ENCODE peak calls at places on chromosome 15, in ten cellular contexts. P is aorta, W is ovary, Y is tibial artery, L is astrocyte, A is fibroblast of mammary gland, T is dorsolateral prefrontal cortex, K is left lung, S is neural progenitor cell, F is brain microvascular endothelial cell. M is an unnamed sample.

GRCh38 chr15:99347609-99348008 is 96.3 kb downstream of the LRRC28 start:
- DNase-seq in P (no peak), W (no peak), Y (no peak), L (no peak), A (peak), T (no peak), K (no peak), S (no peak), F (no peak), M (no peak)

GRCh38 chr15:91307561-91307960 is 207.5 kb downstream of the SV2B start:
- DNase-seq in P (no peak), W (no peak), Y (no peak), L (no peak), A (no peak), T (no peak), K (no peak), S (no peak), F (no peak), M (no peak)

GRCh38 chr15:86231864-86232801 is 152.5 kb downstream of the AGBL1 start:
- DNase-seq in P (no peak), W (no peak), Y (no peak), L (peak), A (peak), T (peak), K (no peak), S (peak), F (peak), M (no peak)

GRCh38 chr15:31082771-31083393 is 18.6 kb downstream of the TRPM1 start:
- DNase-seq in P (no peak), W (no peak), Y (no peak), L (no peak), A (no peak), T (no peak), K (no peak), S (no peak), F (no peak), M (no peak)

GRCh38 chr15:67880651-67881182 is 40.9 kb upstream of the RNU6-1 start:
- DNase-seq in P (no peak), W (no peak), Y (no peak), L (peak), A (peak), T (no peak), K (peak), S (no peak), F (no peak), M (no peak)

GRCh38 chr15:85708402-85708932 is 86.3 kb downstream of the KLHL25 start:
- DNase-seq in P (no peak), W (no peak), Y (no peak), L (peak), A (peak), T (no peak), K (no peak), S (no peak), F (no peak), M (no peak)

GRCh38 chr15:39830166-39830565 is 47.5 kb upstream of the FSIP1 start:
- DNase-seq in P (no peak), W (no peak), Y (no peak), L (no peak), A (no peak), T (no peak), K (no peak), S (no peak), F (no peak), M (no peak)

GRCh38 chr15:76979331-76979925 is 15.5 kb upstream of the PSTPIP1 start:
- DNase-seq in P (peak), W (no peak), Y (no peak), L (no peak), A (no peak), T (no peak), K (no peak), S (no peak), F (peak), M (no peak)

GRCh38 chr15:88004379-88004778 is 252.2 kb downstream of the NTRK3 start:
- DNase-seq in P (no peak), W (no peak), Y (no peak), L (no peak), A (no peak), T (no peak), K (no peak), S (no peak), F (no peak), M (no peak)

GRCh38 chr15:94910166-94910565 is 678.8 kb downstream of the MCTP2 start:
- DNase-seq in P (no peak), W (no peak), Y (no peak), L (no peak), A (no peak), T (no peak), K (no peak), S (no peak), F (peak), M (no peak)

DNA sequence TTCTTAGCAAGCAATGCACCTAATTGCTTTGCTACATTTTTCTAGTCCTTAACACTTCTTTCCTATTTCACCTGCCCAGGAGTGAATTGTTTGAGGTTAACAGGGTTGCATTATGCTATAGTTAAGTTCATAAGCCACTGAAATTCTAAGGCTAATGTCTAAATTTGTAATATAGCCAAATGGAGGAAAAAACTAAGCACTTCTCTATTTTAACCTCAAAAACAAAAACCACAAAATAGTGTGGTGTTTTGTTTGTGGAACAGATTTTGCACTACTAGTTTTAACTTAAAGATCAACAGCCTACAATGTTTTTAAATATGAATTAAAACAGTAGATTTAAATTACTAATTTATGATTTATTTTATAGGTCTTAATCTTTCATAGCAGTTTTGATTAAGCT is 5.5 kb downstream of the ATOSA start:
- DNase-seq in P (no peak), W (no peak), Y (no peak), L (no peak), A (no peak), T (no peak), K (no peak), S (no peak), F (no peak), M (no peak)
- H3K4me3 ChIP-seq in P (no peak), W (no peak), Y (no peak), L (no peak), A (no peak), T (no peak), K (no peak), S (no peak), F (no peak), M (no peak)

DNA sequence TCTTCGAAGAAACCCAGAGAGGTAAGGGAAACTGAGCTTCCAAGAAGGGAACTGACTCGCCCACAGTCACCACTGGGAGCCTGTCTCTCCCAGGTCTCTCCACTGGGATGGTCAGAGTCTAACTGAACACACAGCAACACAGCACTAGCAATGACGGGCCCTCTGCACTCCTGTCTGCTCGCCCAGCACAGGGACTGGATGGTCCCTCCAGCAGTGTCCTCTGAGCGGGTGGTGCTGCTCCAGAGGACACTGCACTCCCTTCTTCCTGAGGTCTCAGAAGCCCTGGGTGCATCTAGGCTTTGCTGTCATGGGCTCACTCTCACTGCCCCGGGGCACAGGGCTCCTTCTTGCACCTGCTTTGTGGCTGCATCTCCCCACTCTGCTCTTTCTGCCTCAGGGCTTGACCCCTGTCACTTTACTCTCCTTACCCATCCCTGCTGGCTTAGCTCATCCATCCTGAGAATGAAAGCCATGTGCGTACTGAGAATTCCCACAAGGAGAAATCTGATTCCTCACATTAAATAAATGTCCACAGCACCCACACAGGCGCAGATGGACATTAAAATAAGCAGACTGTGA is 356.6 kb downstream of the GABRG3 start:
- DNase-seq in P (no peak), W (no peak), Y (no peak), L (no peak), A (no peak), T (no peak), K (no peak), S (no peak), F (no peak), M (no peak)
- H3K4me3 ChIP-seq in P (no peak), W (no peak), Y (no peak), L (no peak), A (no peak), T (no peak), K (no peak), S (no peak), F (no peak), M (no peak)

GRCh38 chr15:74377831-74378766 is 10.7 kb upstream of the CYP11A1 start:
- DNase-seq in P (no peak), W (no peak), Y (no peak), L (no peak), A (no peak), T (no peak), K (no peak), S (no peak), F (no peak), M (no peak)
- H3K4me3 ChIP-seq in P (no peak), W (no peak), Y (no peak), L (no peak), A (no peak), T (no peak), K (no peak), S (no peak), F (no peak), M (no peak)

GRCh38 chr15:60740787-60741354 is 261.9 kb upstream of the ICE2 start:
- DNase-seq in P (no peak), W (no peak), Y (no peak), L (peak), A (peak), T (no peak), K (no peak), S (no peak), F (no peak), M (no peak)

GRCh38 chr15:60740231-60740630 is 261.3 kb upstream of the ICE2 start:
- DNase-seq in P (no peak), W (no peak), Y (no peak), L (no peak), A (no peak), T (no peak), K (no peak), S (no peak), F (no peak), M (no peak)

GRCh38 chr15:60744826-60745225 is 265.9 kb upstream of the ICE2 start:
- DNase-seq in P (peak), W (no peak), Y (no peak), L (no peak), A (no peak), T (peak), K (no peak), S (no peak), F (no peak), M (no peak)

DNA sequence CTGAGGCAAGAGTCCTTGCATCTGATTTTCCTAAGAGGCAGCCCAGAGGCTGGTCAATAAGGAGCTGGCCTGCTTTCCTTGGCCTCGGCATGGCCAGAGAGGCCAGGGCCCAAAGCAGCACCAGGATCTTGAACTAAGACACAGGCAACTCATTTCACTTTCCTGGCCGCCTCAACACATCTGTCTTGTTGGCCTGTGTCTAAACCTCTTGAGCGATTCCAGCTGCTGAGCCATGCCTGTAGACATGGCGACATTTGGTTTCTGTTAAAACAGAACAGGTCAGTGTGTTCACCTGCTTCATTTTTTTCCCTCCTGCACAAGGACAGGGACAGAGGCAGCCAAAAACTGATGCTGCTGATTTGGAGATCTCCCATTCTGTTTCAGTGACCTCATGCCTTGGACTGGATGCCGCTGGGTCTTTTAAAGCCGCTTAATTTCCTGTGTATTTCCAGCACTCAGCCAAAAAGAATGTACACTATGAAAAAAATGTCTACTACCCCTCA is 266.6 kb upstream of the ICE2 start:
- DNase-seq in P (peak), W (peak), Y (peak), L (no peak), A (peak), T (no peak), K (no peak), S (no peak), F (peak), M (no peak)
- H3K4me3 ChIP-seq in P (no peak), W (no peak), Y (no peak), L (no peak), A (no peak), T (no peak), K (no peak), S (no peak), F (no peak), M (no peak)

GRCh38 chr15:36883705-36884355 is 216.5 kb downstream of the MEIS2 start:
- DNase-seq in P (peak), W (peak), Y (peak), L (peak), A (peak), T (peak), K (peak), S (peak), F (peak), M (no peak)
- H3K4me3 ChIP-seq in P (peak), W (peak), Y (peak), L (peak), A (peak), T (peak), K (no peak), S (peak), F (no peak), M (peak)

DNA sequence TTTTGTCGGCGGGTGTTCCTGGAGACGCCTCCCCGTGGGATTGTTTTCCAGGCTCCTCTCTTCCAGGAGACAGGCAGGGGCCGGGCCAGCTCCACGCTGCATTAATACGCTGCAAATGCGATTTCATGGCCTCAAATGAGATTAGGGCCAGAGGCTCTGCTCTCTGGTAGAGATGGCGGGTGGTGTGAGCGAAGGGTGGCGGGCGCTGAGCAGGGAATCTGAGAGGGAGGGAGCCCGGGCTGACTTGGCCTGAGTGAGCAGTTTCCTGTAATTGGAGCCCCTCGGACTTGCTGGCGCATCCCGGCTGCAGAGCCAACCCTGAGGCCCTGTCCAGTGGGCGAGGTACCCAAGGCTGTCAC is 7.4 kb upstream of the CCDC33 start:
- DNase-seq in P (no peak), W (no peak), Y (no peak), L (peak), A (no peak), T (no peak), K (no peak), S (peak), F (no peak), M (no peak)
- H3K4me3 ChIP-seq in P (no peak), W (no peak), Y (no peak), L (no peak), A (no peak), T (no peak), K (no peak), S (no peak), F (no peak), M (no peak)

DNA sequence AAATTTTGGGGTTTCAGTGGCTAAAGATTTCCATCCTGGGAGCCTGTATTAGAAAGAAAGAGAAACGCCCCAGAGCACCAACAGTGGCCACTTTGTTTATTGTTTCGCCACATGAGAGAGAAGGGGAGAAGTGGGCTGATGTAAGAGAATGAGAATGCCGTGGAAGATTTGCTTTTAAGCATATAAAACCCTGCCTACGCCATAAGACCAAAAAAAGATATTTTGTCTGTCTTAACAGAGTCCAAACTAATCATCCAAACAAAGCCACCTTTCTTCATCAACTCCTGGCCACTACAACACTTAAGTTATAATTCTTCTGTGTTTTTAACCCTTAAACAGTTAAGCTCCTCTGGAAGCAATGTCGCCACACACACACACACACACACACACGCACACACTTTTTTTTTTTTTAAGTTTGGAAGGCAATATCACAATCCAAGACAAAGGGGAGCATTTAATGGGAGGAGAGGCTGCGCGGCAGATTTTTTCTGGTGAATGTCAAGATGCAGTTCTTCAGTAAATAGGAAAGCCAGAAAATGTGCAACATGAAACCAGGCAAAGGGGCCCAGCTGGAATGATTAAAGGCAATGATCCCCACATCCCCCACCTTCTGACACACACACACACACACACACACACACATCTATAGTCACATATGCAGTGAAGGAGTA is 19.3 kb downstream of the EID1 start:
- DNase-seq in P (no peak), W (no peak), Y (no peak), L (peak), A (peak), T (no peak), K (no peak), S (peak), F (peak), M (no peak)
- H3K4me3 ChIP-seq in P (peak), W (no peak), Y (peak), L (peak), A (peak), T (peak), K (no peak), S (no peak), F (peak), M (peak)

DNA sequence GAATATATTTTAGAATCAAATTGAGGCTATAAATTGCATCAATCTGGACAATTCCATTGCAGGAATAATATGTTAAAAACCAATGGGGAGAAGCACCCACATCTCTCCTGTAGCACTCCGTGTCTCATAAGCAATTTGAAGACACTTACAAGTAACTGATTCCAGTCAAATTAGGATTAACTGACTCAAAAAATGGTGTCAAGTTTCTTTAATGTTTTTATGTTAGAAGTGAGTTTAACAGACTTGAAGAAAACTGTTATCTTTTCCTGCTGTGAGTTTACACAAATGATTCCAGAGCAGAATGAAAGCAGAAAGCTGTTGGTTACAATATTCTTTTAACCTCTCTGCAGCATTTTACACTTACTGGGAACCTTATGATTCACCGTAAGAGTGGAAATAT is 23.2 kb downstream of the RLBP1 start:
- DNase-seq in P (no peak), W (no peak), Y (no peak), L (no peak), A (no peak), T (no peak), K (no peak), S (no peak), F (no peak), M (no peak)
- H3K4me3 ChIP-seq in P (no peak), W (no peak), Y (no peak), L (no peak), A (no peak), T (no peak), K (no peak), S (peak), F (no peak), M (no peak)

GRCh38 chr15:70027518-70027917 is 70.2 kb downstream of the TLE3 start:
- DNase-seq in P (no peak), W (no peak), Y (no peak), L (no peak), A (no peak), T (no peak), K (no peak), S (no peak), F (no peak), M (no peak)
- H3K4me3 ChIP-seq in P (no peak), W (no peak), Y (no peak), L (no peak), A (no peak), T (no peak), K (no peak), S (no peak), F (no peak), M (no peak)

GRCh38 chr15:51727141-51727897 is 10.1 kb downstream of the LYSMD2 start:
- DNase-seq in P (no peak), W (no peak), Y (no peak), L (peak), A (peak), T (no peak), K (no peak), S (no peak), F (peak), M (no peak)
- H3K4me3 ChIP-seq in P (no peak), W (no peak), Y (no peak), L (no peak), A (no peak), T (no peak), K (no peak), S (no peak), F (no peak), M (no peak)